ENCODE peak calls at places on chromosomes 2 and 18, in six cellular contexts. A, C, K, H, G and R are unnamed samples.

GRCh38 chr18:59085126-59085794 is 54.4 kb upstream of the SEC11C start:
- DNase-seq in A (no peak), C (no peak), K (no peak), H (no peak), G (no peak), R (no peak)

GRCh38 chr18:26556573-26556972 is 8.2 kb upstream of the KCTD1 start:
- DNase-seq in A (no peak), C (no peak), K (no peak), H (no peak), G (peak; percentile 50), R (no peak)

GRCh38 chr2:239296020-239296932 is 104.5 kb downstream of the HDAC4 start:
- DNase-seq in A (no peak), C (no peak), K (no peak), H (no peak), G (no peak), R (peak; percentile 86)

GRCh38 chr2:168211664-168212163 is 35.7 kb downstream of the STK39 start:
- DNase-seq in A (no peak), C (no peak), K (no peak), H (no peak), G (no peak), R (no peak)

GRCh38 chr2:61759718-61760117 is 94.1 kb downstream of the FAM161A start:
- DNase-seq in A (no peak), C (no peak), K (no peak), H (no peak), G (peak; percentile 74), R (peak; percentile 71)

GRCh38 chr2:120878970-120879369 is 143.3 kb downstream of the GLI2 start:
- DNase-seq in A (no peak), C (no peak), K (no peak), H (no peak), G (no peak), R (no peak)

GRCh38 chr18:31103423-31103822 is 1.2 kb upstream of the DSC2 start:
- DNase-seq in A (no peak), C (no peak), K (no peak), H (no peak), G (no peak), R (no peak)

GRCh38 chr2:74816540-74817331 is 17.2 kb upstream of the HK2 start:
- DNase-seq in A (no peak), C (no peak), K (no peak), H (no peak), G (no peak), R (no peak)

GRCh38 chr2:44974064-44974715 is 32.7 kb downstream of the SIX3 start:
- DNase-seq in A (peak; percentile 54), C (no peak), K (no peak), H (peak; percentile 60), G (peak; percentile 55), R (peak; percentile 91)

GRCh38 chr2:30310955-30311354 is 79.6 kb downstream of the LBH start:
- DNase-seq in A (no peak), C (no peak), K (no peak), H (no peak), G (no peak), R (no peak)

GRCh38 chr18:62606106-62606505 is 83.3 kb downstream of the ZCCHC2 start:
- DNase-seq in A (no peak), C (no peak), K (peak; percentile 50), H (no peak), G (peak; percentile 32), R (no peak)

GRCh38 chr2:191650896-191651773 is 26.8 kb upstream of the NABP1 start:
- DNase-seq in A (no peak), C (no peak), K (no peak), H (no peak), G (no peak), R (no peak)

GRCh38 chr2:118062048-118062447 is 26.2 kb upstream of the INSIG2 start:
- DNase-seq in A (no peak), C (no peak), K (no peak), H (no peak), G (peak; percentile 44), R (peak; percentile 22)

GRCh38 chr2:237278593-237278992 is 135.4 kb downstream of the COL6A3 start:
- DNase-seq in A (no peak), C (no peak), K (peak; percentile 38), H (no peak), G (peak; percentile 95), R (no peak)

GRCh38 chr2:147331790-147332419 is 512.9 kb upstream of the ACVR2A start:
- DNase-seq in A (peak; percentile 53), C (no peak), K (no peak), H (peak; percentile 53), G (no peak), R (peak; percentile 50)

GRCh38 chr2:234091432-234091879 is 41.0 kb downstream of the SPP2 start:
- DNase-seq in A (peak; percentile 55), C (no peak), K (no peak), H (no peak), G (no peak), R (no peak)

GRCh38 chr2:158745067-158745865 is 49.9 kb upstream of the DAPL1 start:
- DNase-seq in A (peak; percentile 51), C (peak; percentile 19), K (peak; percentile 25), H (peak; percentile 63), G (peak; percentile 64), R (peak; percentile 76)

GRCh38 chr2:219766658-219767057 is 139.2 kb downstream of the SLC4A3 start:
- DNase-seq in A (no peak), C (no peak), K (no peak), H (no peak), G (no peak), R (no peak)

GRCh38 chr2:151306621-151307020 is 17.2 kb upstream of the NMI start:
- DNase-seq in A (no peak), C (no peak), K (peak; percentile 39), H (no peak), G (peak; percentile 88), R (peak; percentile 52)

GRCh38 chr2:102226612-102227351 is 40.0 kb downstream of the IL1RL2 start:
- DNase-seq in A (no peak), C (no peak), K (no peak), H (no peak), G (peak; percentile 54), R (no peak)

GRCh38 chr2:45610281-45611019 is 617 bp downstream of the SRBD1 start:
- DNase-seq in A (peak; percentile 56), C (peak; percentile 22), K (peak; percentile 42), H (peak; percentile 38), G (peak; percentile 72), R (peak; percentile 91)

GRCh38 chr2:41856946-41857345 is 190.9 kb upstream of the PKDCC start:
- DNase-seq in A (no peak), C (no peak), K (no peak), H (no peak), G (no peak), R (no peak)

GRCh38 chr2:2191110-2191707 is 139.9 kb downstream of the MYT1L start:
- DNase-seq in A (no peak), C (no peak), K (no peak), H (no peak), G (no peak), R (no peak)

GRCh38 chr2:234555616-234556249 is 58.9 kb upstream of the ARL4C start:
- DNase-seq in A (no peak), C (no peak), K (peak; percentile 64), H (no peak), G (peak; percentile 69), R (no peak)

GRCh38 chr18:22314406-22314805 is 103.3 kb downstream of the CTAGE1 start:
- DNase-seq in A (no peak), C (no peak), K (peak; percentile 74), H (no peak), G (peak; percentile 81), R (no peak)

GRCh38 chr2:240250985-240251847 is 110.8 kb upstream of the OTOS start:
- DNase-seq in A (peak; percentile 91), C (peak; percentile 65), K (peak; percentile 93), H (no peak), G (peak; percentile 91), R (peak; percentile 50)

GRCh38 chr2:190481339-190481738 is 53.2 kb downstream of the NEMP2 start:
- DNase-seq in A (no peak), C (no peak), K (no peak), H (no peak), G (no peak), R (peak; percentile 23)

GRCh38 chr2:130158631-130159030 is 13.7 kb upstream of the CCDC74B start:
- DNase-seq in A (no peak), C (no peak), K (no peak), H (no peak), G (no peak), R (no peak)

GRCh38 chr18:60549338-60549960 is 176.9 kb upstream of the MC4R start:
- DNase-seq in A (peak; percentile 30), C (no peak), K (peak; percentile 16), H (peak; percentile 36), G (peak; percentile 69), R (peak; percentile 74)

GRCh38 chr2:48345176-48345575 is 184.8 kb upstream of the STON1 start:
- DNase-seq in A (peak; percentile 24), C (no peak), K (no peak), H (no peak), G (no peak), R (no peak)

GRCh38 chr2:220533485-220533884 is 906.1 kb downstream of the SLC4A3 start:
- DNase-seq in A (peak; percentile 47), C (no peak), K (peak; percentile 25), H (peak; percentile 9), G (peak; percentile 94), R (peak; percentile 11)

GRCh38 chr2:9207641-9208301 is 1.2 kb downstream of the ASAP2 start:
- DNase-seq in A (peak; percentile 41), C (no peak), K (peak; percentile 51), H (no peak), G (no peak), R (no peak)

GRCh38 chr2:239187464-239188253 is 213.2 kb downstream of the HDAC4 start:
- DNase-seq in A (no peak), C (no peak), K (no peak), H (no peak), G (no peak), R (no peak)

GRCh38 chr2:41112228-41112627 is 660.3 kb upstream of the SLC8A1 start:
- DNase-seq in A (no peak), C (no peak), K (no peak), H (no peak), G (no peak), R (no peak)

GRCh38 chr2:238359403-238359802 is 39.1 kb downstream of the TRAF3IP1 start:
- DNase-seq in A (no peak), C (no peak), K (no peak), H (no peak), G (no peak), R (no peak)

GRCh38 chr2:95062247-95062646 is 36.7 kb downstream of the MAL start:
- DNase-seq in A (no peak), C (no peak), K (no peak), H (no peak), G (no peak), R (no peak)

GRCh38 chr2:88187927-88188326 is 17.8 kb downstream of the THNSL2 start:
- DNase-seq in A (no peak), C (no peak), K (no peak), H (no peak), G (no peak), R (peak; percentile 75)

GRCh38 chr18:62876828-62877227 is 161.5 kb downstream of the PHLPP1 start:
- DNase-seq in A (no peak), C (no peak), K (no peak), H (no peak), G (no peak), R (no peak)

GRCh38 chr2:5021148-5021547 is 671.0 kb upstream of the SOX11 start:
- DNase-seq in A (no peak), C (no peak), K (no peak), H (no peak), G (no peak), R (no peak)